ENCODE peak calls at places on chromosomes 16 and 17, in five cellular contexts. H is OCI-LY7; W is CD8-positive, alpha-beta T cell; G is dorsolateral prefrontal cortex; T is A549. C is an unnamed sample.
A peak's percentile ranks its signal among the peaks of the same experiment; 100 is the strongest.

GRCh38 chr17:57391076-57391825 is 134.9 kb downstream of the MSI2 start:
- DNase-seq in W (no peak), G (no peak), H (no peak), T (no peak), C (no peak)

GRCh38 chr17:7015587-7016020 is 3.2 kb downstream of the RNASEK start:
- DNase-seq in T (no peak), G (no peak), H (no peak), W (no peak), C (no peak)

GRCh38 chr17:6100891-6101290 is 30.7 kb downstream of the WSCD1 start:
- DNase-seq in G (no peak), W (no peak), H (no peak), T (no peak), C (no peak)

GRCh38 chr16:80803341-80804060 is 897 bp downstream of the CDYL2 start:
- DNase-seq in H (peak; percentile 21), G (no peak), T (no peak), W (no peak), C (peak; percentile 13)

GRCh38 chr16:9075299-9076071 is 16.0 kb upstream of the HAPSTR1 start:
- DNase-seq in H (no peak), W (no peak), T (no peak), G (no peak), C (no peak)

GRCh38 chr16:56301391-56301850 is 110.1 kb downstream of the GNAO1 start:
- DNase-seq in G (peak; percentile 83), H (no peak), W (no peak), T (no peak), C (peak; percentile 55)

GRCh38 chr16:14564881-14565687 is 65.0 kb downstream of the PARN start:
- DNase-seq in W (no peak), G (no peak), H (no peak), T (peak; percentile 46), C (peak; percentile 31)

GRCh38 chr16:85940214-85940613 is 41.3 kb downstream of the IRF8 start:
- DNase-seq in H (no peak), G (no peak), T (peak; percentile 58), W (no peak), C (no peak)

GRCh38 chr17:29838961-29839360 is 91.1 kb downstream of the SSH2 start:
- DNase-seq in H (no peak), G (peak; percentile 37), W (no peak), T (peak; percentile 16), C (peak; percentile 65)

GRCh38 chr16:27840311-27841060 is 223.0 kb downstream of the GSG1L start:
- DNase-seq in G (no peak), H (no peak), T (no peak), W (no peak), C (no peak)

GRCh38 chr17:42878123-42878880 is 22.3 kb upstream of the G6PC1 start:
- DNase-seq in W (no peak), H (no peak), T (peak; percentile 25), G (no peak), C (no peak)

GRCh38 chr17:64218066-64218465 is 45.0 kb downstream of the TEX2 start:
- DNase-seq in H (peak; percentile 19), T (no peak), W (no peak), G (no peak), C (no peak)

GRCh38 chr16:66717112-66717675 is 20.7 kb upstream of the CMTM4 start:
- DNase-seq in T (peak; percentile 51), G (peak; percentile 59), W (no peak), H (peak; percentile 47), C (peak; percentile 88)

GRCh38 chr16:55871411-55872038 is 3.6 kb downstream of the CES5A start:
- DNase-seq in G (no peak), W (no peak), H (no peak), T (no peak), C (no peak)

GRCh38 chr17:72666519-72666874 is 426.0 kb downstream of the SLC39A11 start:
- DNase-seq in G (no peak), H (no peak), T (no peak), W (no peak), C (peak; percentile 6)

GRCh38 chr16:53892155-53892554 is 188.2 kb downstream of the FTO start:
- DNase-seq in T (peak; percentile 62), W (peak; percentile 22), G (peak; percentile 63), H (peak; percentile 27), C (peak; percentile 73)

GRCh38 chr17:34156401-34156740 is 98.7 kb upstream of the CCL2 start:
- DNase-seq in W (no peak), T (no peak), H (no peak), G (no peak), C (no peak)

GRCh38 chr17:3335876-3336275 is 37.7 kb upstream of the OR3A1 start:
- DNase-seq in G (no peak), H (no peak), W (no peak), T (peak; percentile 43), C (no peak)

GRCh38 chr17:56833023-56833811 is 503 bp downstream of the C17orf67 start:
- DNase-seq in H (peak; percentile 84), G (peak; percentile 52), T (peak; percentile 49), W (peak; percentile 50), C (peak; percentile 51)

GRCh38 chr16:19118938-19119431 is 5.2 kb downstream of the ITPRIPL2 start:
- DNase-seq in G (no peak), H (no peak), T (peak; percentile 71), W (no peak), C (peak; percentile 89)

GRCh38 chr16:67571464-67571863 is 9.1 kb downstream of the CTCF start:
- DNase-seq in T (no peak), H (no peak), G (no peak), W (no peak), C (peak; percentile 67)

GRCh38 chr17:2624292-2624731 is 30.9 kb downstream of the PAFAH1B1 start:
- DNase-seq in G (no peak), W (no peak), T (no peak), H (peak; percentile 59), C (no peak)

GRCh38 chr16:86955136-86955890 is 361.9 kb downstream of the C16orf95 start:
- DNase-seq in G (no peak), H (no peak), W (no peak), T (no peak), C (no peak)

GRCh38 chr17:75181110-75181509 is 1.6 kb downstream of the SUMO2 start:
- DNase-seq in W (no peak), G (no peak), T (no peak), H (no peak), C (no peak)

GRCh38 chr17:73320601-73321264 is 8.9 kb upstream of the CDC42EP4 start:
- DNase-seq in H (no peak), W (no peak), G (no peak), T (no peak), C (no peak)

GRCh38 chr16:3497771-3498170 is 2.5 kb upstream of the C16orf90 start:
- DNase-seq in G (no peak), T (no peak), W (no peak), H (no peak), C (no peak)

GRCh38 chr16:85793662-85794298 is 5.6 kb downstream of the EMC8 start:
- DNase-seq in T (no peak), G (no peak), W (no peak), H (no peak), C (no peak)

GRCh38 chr17:10620823-10621222 is 36.3 kb downstream of the MYH3 start:
- DNase-seq in T (peak; percentile 37), W (no peak), H (no peak), G (no peak), C (no peak)

GRCh38 chr17:82531431-82531881 is 11.9 kb downstream of the FOXK2 start:
- DNase-seq in W (no peak), G (no peak), T (no peak), H (no peak), C (peak; percentile 55)
- H3K4me3 ChIP-seq in W (no peak overlapping the region), G (no peak overlapping the region), T (no peak overlapping the region), H (no peak overlapping the region), C (no peak overlapping the region)

GRCh38 chr16:89378947-89379771 is 111.2 kb downstream of the ANKRD11 start:
- DNase-seq in H (peak; percentile 34), G (no peak), T (no peak), W (no peak), C (no peak)
- TF ChIP-seq CTCF in H (no peak), G (no peak), T (no peak), W (no peak), C (no peak)

DNA sequence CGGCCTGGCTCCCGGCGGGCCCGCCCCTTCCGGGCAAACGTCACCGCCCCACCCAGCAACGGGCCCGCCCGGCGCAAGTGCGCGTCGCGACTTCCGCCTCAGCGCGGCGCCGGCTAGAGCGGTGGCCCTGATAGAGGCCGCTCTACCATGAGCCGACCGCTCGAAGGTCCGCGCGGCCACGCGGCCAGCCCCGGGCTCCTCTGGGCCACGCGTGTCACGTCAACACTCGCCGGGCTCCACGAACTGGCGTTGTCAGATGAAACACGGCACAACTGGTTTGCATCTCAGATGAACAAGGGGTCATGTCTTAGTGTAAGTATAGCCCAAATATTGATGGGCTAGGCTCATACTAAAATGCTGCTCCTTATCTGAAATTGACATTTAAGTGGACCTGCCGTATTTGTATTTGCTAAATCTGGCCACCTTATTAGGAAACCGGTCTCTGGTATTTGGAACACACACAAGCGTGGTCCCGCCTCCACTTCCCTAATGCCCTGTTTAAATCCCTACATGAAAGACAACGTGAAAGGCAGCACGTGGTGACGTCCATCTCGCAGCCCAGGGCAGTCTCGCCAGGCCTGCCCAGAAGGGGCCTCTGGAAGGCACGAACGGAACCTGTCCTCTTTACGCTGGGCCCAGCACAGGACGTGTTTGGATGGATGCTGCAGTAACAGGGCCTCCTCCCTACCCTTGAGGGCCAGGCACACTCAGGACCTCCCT is at the start of gene ZNF598:
- DNase-seq in G (peak; percentile 65), T (peak; percentile 93), H (peak; percentile 92), W (peak; percentile 71), C (peak; percentile 87)
- H3K4me3 ChIP-seq in G (peak within 1 kb of the TSS; percentile 92), T (peak within 1 kb of the TSS; percentile 94), H (peak within 1 kb of the TSS; percentile 93), W (peak within 1 kb of the TSS; percentile 88), C (peak within 1 kb of the TSS; percentile 86)

GRCh38 chr17:81130385-81131288 is 34.7 kb upstream of the PVALEF start:
- DNase-seq in H (no peak), W (no peak), T (no peak), G (peak; percentile 93), C (no peak)

GRCh38 chr17:81128338-81128737 is 37.0 kb upstream of the PVALEF start:
- DNase-seq in H (no peak), W (no peak), G (no peak), T (no peak), C (no peak)

GRCh38 chr17:81129711-81130367 is 35.5 kb upstream of the PVALEF start:
- DNase-seq in T (no peak), G (no peak), W (no peak), H (no peak), C (no peak)

GRCh38 chr17:81128774-81129173 is 36.5 kb upstream of the PVALEF start:
- DNase-seq in W (no peak), T (no peak), H (no peak), G (peak; percentile 95), C (no peak)

GRCh38 chr17:81129289-81129688 is 36.0 kb upstream of the PVALEF start:
- DNase-seq in G (no peak), H (no peak), W (no peak), T (no peak), C (no peak)
- TF ChIP-seq CTCF in G (no peak), H (peak; percentile 23), W (no peak), T (peak; percentile 19), C (no peak)